ENCODE peak calls at places on chromosome X, in five cellular contexts. One of them, this sample, is unnamed.

GRCh38 chrX:24494544-24495113 is 29.5 kb downstream of the PDK3 start:
- DNase-seq in stimulated activated CD4-positive, alpha-beta T cell treated with anti-CD3 and anti-CD28 coated beads, Interleukin-4, amount 100 ng/mL, for 24 hours: no peak
- DNase-seq in LoVo: peak
- DNase-seq in Right ventricle myocardium superior: no peak
- DNase-seq in B cell: no peak
- DNase-seq in this sample: no peak

GRCh38 chrX:75151828-75152592 is 4.1 kb downstream of the ABCB7 start:
- DNase-seq in stimulated activated CD4-positive, alpha-beta T cell treated with anti-CD3 and anti-CD28 coated beads, Interleukin-4, amount 100 ng/mL, for 24 hours: no peak
- DNase-seq in LoVo: no peak
- DNase-seq in Right ventricle myocardium superior: no peak
- DNase-seq in B cell: no peak
- DNase-seq in this sample: no peak

GRCh38 chrX:799808-800207 is 169.2 kb downstream of the SHOX start:
- DNase-seq in stimulated activated CD4-positive, alpha-beta T cell treated with anti-CD3 and anti-CD28 coated beads, Interleukin-4, amount 100 ng/mL, for 24 hours: no peak
- DNase-seq in LoVo: no peak
- DNase-seq in Right ventricle myocardium superior: no peak
- DNase-seq in B cell: no peak
- DNase-seq in this sample: no peak

GRCh38 chrX:103254171-103254824 is 657 bp downstream of the TCEAL8 start:
- DNase-seq in stimulated activated CD4-positive, alpha-beta T cell treated with anti-CD3 and anti-CD28 coated beads, Interleukin-4, amount 100 ng/mL, for 24 hours: peak
- DNase-seq in LoVo: no peak
- DNase-seq in Right ventricle myocardium superior: peak
- DNase-seq in B cell: no peak
- DNase-seq in this sample: peak

GRCh38 chrX:129013574-129013973 is 509.7 kb downstream of the SMARCA1 start:
- DNase-seq in stimulated activated CD4-positive, alpha-beta T cell treated with anti-CD3 and anti-CD28 coated beads, Interleukin-4, amount 100 ng/mL, for 24 hours: no peak
- DNase-seq in LoVo: no peak
- DNase-seq in Right ventricle myocardium superior: no peak
- DNase-seq in B cell: no peak
- DNase-seq in this sample: no peak

GRCh38 chrX:24956828-24957227 is 58.9 kb downstream of the ARX start:
- DNase-seq in stimulated activated CD4-positive, alpha-beta T cell treated with anti-CD3 and anti-CD28 coated beads, Interleukin-4, amount 100 ng/mL, for 24 hours: no peak
- DNase-seq in LoVo: no peak
- DNase-seq in Right ventricle myocardium superior: no peak
- DNase-seq in B cell: no peak
- DNase-seq in this sample: no peak

GRCh38 chrX:78687586-78687985 is 28.5 kb upstream of the RTL3 start:
- DNase-seq in stimulated activated CD4-positive, alpha-beta T cell treated with anti-CD3 and anti-CD28 coated beads, Interleukin-4, amount 100 ng/mL, for 24 hours: no peak
- DNase-seq in LoVo: no peak
- DNase-seq in Right ventricle myocardium superior: no peak
- DNase-seq in B cell: no peak
- DNase-seq in this sample: no peak

GRCh38 chrX:21975827-21976226 is 35.3 kb downstream of the SMS start:
- DNase-seq in stimulated activated CD4-positive, alpha-beta T cell treated with anti-CD3 and anti-CD28 coated beads, Interleukin-4, amount 100 ng/mL, for 24 hours: no peak
- DNase-seq in LoVo: no peak
- DNase-seq in Right ventricle myocardium superior: no peak
- DNase-seq in B cell: no peak
- DNase-seq in this sample: no peak

GRCh38 chrX:13690836-13691235 is 1.9 kb downstream of the RAB9A start:
- DNase-seq in stimulated activated CD4-positive, alpha-beta T cell treated with anti-CD3 and anti-CD28 coated beads, Interleukin-4, amount 100 ng/mL, for 24 hours: no peak
- DNase-seq in LoVo: no peak
- DNase-seq in Right ventricle myocardium superior: no peak
- DNase-seq in B cell: no peak
- DNase-seq in this sample: no peak

GRCh38 chrX:72297953-72298730 is 7.6 kb downstream of the CITED1 start:
- DNase-seq in stimulated activated CD4-positive, alpha-beta T cell treated with anti-CD3 and anti-CD28 coated beads, Interleukin-4, amount 100 ng/mL, for 24 hours: no peak
- DNase-seq in LoVo: no peak
- DNase-seq in Right ventricle myocardium superior: no peak
- DNase-seq in B cell: no peak
- DNase-seq in this sample: no peak

GRCh38 chrX:15714529-15714928 is 23.5 kb upstream of the CA5B start:
- DNase-seq in stimulated activated CD4-positive, alpha-beta T cell treated with anti-CD3 and anti-CD28 coated beads, Interleukin-4, amount 100 ng/mL, for 24 hours: no peak
- DNase-seq in LoVo: no peak
- DNase-seq in Right ventricle myocardium superior: peak
- DNase-seq in B cell: no peak
- DNase-seq in this sample: no peak

GRCh38 chrX:41259516-41259915 is 74.4 kb upstream of the DDX3X start:
- DNase-seq in stimulated activated CD4-positive, alpha-beta T cell treated with anti-CD3 and anti-CD28 coated beads, Interleukin-4, amount 100 ng/mL, for 24 hours: no peak
- DNase-seq in LoVo: no peak
- DNase-seq in Right ventricle myocardium superior: no peak
- DNase-seq in B cell: no peak
- DNase-seq in this sample: no peak